ENCODE peak calls at places on chromosomes 12 and 14, in five cellular contexts. J is left lung, V is psoas muscle, Q is PC-9, T is testis. B is an unnamed sample.

GRCh38 chr12:47762850-47763440 is 4.3 kb upstream of the RAPGEF3 start:
- DNase-seq in J (no peak), V (no peak), Q (peak; percentile 12), T (no peak), B (no peak)

GRCh38 chr12:60805340-60805739 is 1209.5 kb downstream of the SLC16A7 start:
- DNase-seq in J (no peak), V (no peak), Q (no peak), T (no peak), B (no peak)

GRCh38 chr12:64431791-64432190 is 20.1 kb upstream of the TBK1 start:
- DNase-seq in J (no peak), V (no peak), Q (no peak), T (no peak), B (no peak)

GRCh38 chr12:7905071-7905470 is 30.9 kb downstream of the SLC2A3 start:
- DNase-seq in J (no peak), V (no peak), Q (peak; percentile 64), T (no peak), B (no peak)

GRCh38 chr14:92103363-92103762 is 3.0 kb downstream of the ATXN3 start:
- DNase-seq in J (no peak), V (no peak), Q (no peak), T (no peak), B (no peak)

GRCh38 chr12:6927999-6928702 is 392 bp downstream of the ATN1 start:
- DNase-seq in J (no peak), V (no peak), Q (no peak), T (no peak), B (no peak)

GRCh38 chr14:24427537-24428508 is 1.6 kb downstream of the CBLN3 start:
- DNase-seq in J (no peak), V (no peak), Q (no peak), T (no peak), B (no peak)

GRCh38 chr14:96304956-96305355 is 48.9 kb downstream of the BDKRB1 start:
- DNase-seq in J (no peak), V (no peak), Q (no peak), T (no peak), B (no peak)

GRCh38 chr12:105352049-105352448 is 21.6 kb downstream of the C12orf75 start:
- DNase-seq in J (no peak), V (no peak), Q (no peak), T (no peak), B (no peak)

GRCh38 chr12:112973712-112974305 is 4.5 kb upstream of the OAS2 start:
- DNase-seq in J (no peak), V (no peak), Q (no peak), T (no peak), B (no peak)

GRCh38 chr12:92568631-92569128 is 134.1 kb upstream of the PLEKHG7 start:
- DNase-seq in J (no peak), V (no peak), Q (no peak), T (no peak), B (no peak)

GRCh38 chr14:68961781-68962584 is 17.1 kb downstream of the ACTN1 start:
- DNase-seq in J (peak; percentile 19), V (no peak), Q (no peak), T (no peak), B (no peak)

GRCh38 chr14:105867961-105868599 is 341.7 kb downstream of the TMEM121 start:
- DNase-seq in J (peak; percentile 25), V (no peak), Q (no peak), T (peak; percentile 10), B (no peak)

GRCh38 chr14:90627478-90627877 is 188.8 kb downstream of the TTC7B start:
- DNase-seq in J (no peak), V (peak; percentile 60), Q (no peak), T (peak; percentile 81), B (no peak)

GRCh38 chr14:36293824-36294223 is 26.6 kb downstream of the MBIP start:
- DNase-seq in J (no peak), V (no peak), Q (no peak), T (no peak), B (no peak)

GRCh38 chr12:8088574-8088973 is 6.5 kb downstream of the NECAP1 start:
- DNase-seq in J (no peak), V (no peak), Q (no peak), T (no peak), B (no peak)

GRCh38 chr14:65131176-65131765 is 29.0 kb upstream of the MAX start:
- DNase-seq in J (no peak), V (no peak), Q (peak; percentile 96), T (no peak), B (peak; percentile 4)

GRCh38 chr12:91250273-91250672 is 67.7 kb upstream of the DCN start:
- DNase-seq in J (no peak), V (no peak), Q (no peak), T (no peak), B (no peak)

GRCh38 chr12:76037130-76038105 is 5.8 kb upstream of the PHLDA1 start:
- DNase-seq in J (no peak), V (no peak), Q (no peak), T (peak; percentile 40), B (peak; percentile 42)

GRCh38 chr12:67766370-67766769 is 117.8 kb downstream of the DYRK2 start:
- DNase-seq in J (no peak), V (no peak), Q (peak; percentile 87), T (no peak), B (no peak)

GRCh38 chr12:49094104-49094948 is at the start of gene DHH:
- DNase-seq in J (no peak), V (peak; percentile 40), Q (no peak), T (peak; percentile 90), B (no peak)

GRCh38 chr14:68506645-68507405 is 286.0 kb downstream of the ZFP36L1 start:
- DNase-seq in J (no peak), V (no peak), Q (peak; percentile 57), T (no peak), B (peak; percentile 74)

GRCh38 chr12:114665411-114666181 is 18.4 kb downstream of the TBX3 start:
- DNase-seq in J (no peak), V (peak; percentile 23), Q (no peak), T (peak; percentile 48), B (no peak)

GRCh38 chr14:62497708-62498107 is 547.5 kb downstream of the KCNH5 start:
- DNase-seq in J (no peak), V (no peak), Q (no peak), T (no peak), B (no peak)

GRCh38 chr12:78802593-78802992 is 62.0 kb upstream of the SYT1 start:
- DNase-seq in J (no peak), V (no peak), Q (no peak), T (no peak), B (no peak)

GRCh38 chr14:93778453-93778852 is 9.8 kb downstream of the PRIMA1 start:
- DNase-seq in J (no peak), V (no peak), Q (no peak), T (no peak), B (no peak)

GRCh38 chr14:89190779-89191513 is 226.1 kb downstream of the FOXN3 start:
- DNase-seq in J (no peak), V (no peak), Q (no peak), T (no peak), B (no peak)

GRCh38 chr14:66495214-66496098 is 9.3 kb downstream of the CCDC196 start:
- DNase-seq in J (no peak), V (no peak), Q (peak; percentile 62), T (peak; percentile 67), B (peak; percentile 44)

GRCh38 chr14:63543826-63544320 is 696 bp upstream of the PPP2R5E start:
- DNase-seq in J (no peak), V (no peak), Q (no peak), T (no peak), B (peak; percentile 6)

GRCh38 chr12:3732901-3733300 is 20.0 kb downstream of the CRACR2A start:
- DNase-seq in J (peak; percentile 47), V (no peak), Q (no peak), T (no peak), B (no peak)

GRCh38 chr12:57816855-57817151 is 1.7 kb downstream of the AVIL start:
- DNase-seq in J (peak; percentile 61), V (peak; percentile 40), Q (no peak), T (peak; percentile 56), B (no peak)
- H3K4me1 ChIP-seq in J (peaks cover 15% of the 10 kb centered on the region), V (peaks cover 24% of the 10 kb centered on the region), Q (no peaks in the 10 kb centered on the region), T (peaks cover 32% of the 10 kb centered on the region), B (no peaks in the 10 kb centered on the region)

GRCh38 chr12:20527396-20528154 is 159.2 kb downstream of the PDE3A start:
- DNase-seq in J (no peak), V (no peak), Q (no peak), T (no peak), B (no peak)
- H3K4me1 ChIP-seq in J (no peaks in the 10 kb centered on the region), V (no peaks in the 10 kb centered on the region), Q (no peaks in the 10 kb centered on the region), T (no peaks in the 10 kb centered on the region), B (no peaks in the 10 kb centered on the region)

DNA sequence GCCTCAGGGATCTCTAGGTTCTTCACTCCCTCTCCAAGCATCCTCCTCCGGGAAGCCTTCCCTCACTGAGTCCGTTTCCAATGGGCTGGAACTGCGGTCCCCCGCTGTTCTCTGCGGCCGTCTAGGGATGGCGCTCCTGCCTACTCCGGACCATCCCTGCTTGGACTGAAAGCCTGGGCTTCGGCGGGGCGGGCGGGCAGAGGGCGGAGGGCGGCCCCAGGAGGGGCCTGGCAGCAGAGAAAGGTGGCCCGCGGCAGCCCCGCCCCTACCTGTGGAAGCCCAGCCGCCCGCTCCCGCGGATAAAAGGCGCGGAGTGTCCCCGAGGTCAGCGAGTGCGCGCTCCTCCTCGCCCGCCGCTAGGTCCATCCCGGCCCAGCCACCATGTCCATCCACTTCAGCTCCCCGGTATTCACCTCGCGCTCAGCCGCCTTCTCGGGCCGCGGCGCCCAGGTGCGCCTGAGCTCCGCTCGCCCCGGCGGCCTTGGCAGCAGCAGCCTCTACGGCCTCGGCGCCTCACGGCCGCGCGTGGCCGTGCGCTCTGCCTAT is at the start of gene KRT7:
- DNase-seq in J (peak; percentile 82), V (no peak), Q (peak; percentile 75), T (no peak), B (no peak)
- H3K4me1 ChIP-seq in J (peaks cover 5% of the 10 kb centered on the region), V (no peaks in the 10 kb centered on the region), Q (peaks cover 68% of the 10 kb centered on the region), T (no peaks in the 10 kb centered on the region), B (peaks cover 10% of the 10 kb centered on the region)

GRCh38 chr14:61343991-61344405 is 22.6 kb downstream of the PRKCH start:
- DNase-seq in J (no peak), V (no peak), Q (no peak), T (no peak), B (no peak)
- H3K4me1 ChIP-seq in J (peaks cover 14% of the 10 kb centered on the region), V (peaks cover 26% of the 10 kb centered on the region), Q (peaks cover 22% of the 10 kb centered on the region), T (no peaks in the 10 kb centered on the region), B (peaks cover 5% of the 10 kb centered on the region)

GRCh38 chr14:74947353-74948227 is 7.8 kb downstream of the PGF start:
- DNase-seq in J (no peak), V (no peak), Q (no peak), T (no peak), B (no peak)

GRCh38 chr14:74948228-74949175 is 6.9 kb downstream of the PGF start:
- DNase-seq in J (no peak), V (no peak), Q (no peak), T (no peak), B (no peak)

GRCh38 chr14:74945261-74945851 is 10.0 kb downstream of the PGF start:
- DNase-seq in J (no peak), V (peak; percentile 51), Q (no peak), T (peak; percentile 60), B (no peak)

GRCh38 chr14:74945852-74946658 is 9.3 kb downstream of the PGF start:
- DNase-seq in J (peak; percentile 76), V (peak; percentile 78), Q (peak; percentile 73), T (peak; percentile 78), B (peak; percentile 66)

GRCh38 chr14:74946659-74947281 is 8.6 kb downstream of the PGF start:
- DNase-seq in J (no peak), V (no peak), Q (no peak), T (no peak), B (no peak)
- H3K4me1 ChIP-seq in J (peaks cover 5% of the 10 kb centered on the region), V (peaks cover 8% of the 10 kb centered on the region), Q (peaks cover 9% of the 10 kb centered on the region), T (peaks cover 6% of the 10 kb centered on the region), B (no peaks in the 10 kb centered on the region)